ENCODE peak calls at places on chromosomes 6 and 20, in four cellular contexts. G is AG10803, J is heart right ventricle, T is neural progenitor cell. Z is an unnamed sample.

GRCh38 chr6:2990179-2990931 is 9.3 kb upstream of the NQO2 start:
- DNase-seq in J (no peak), T (peak; percentile 47), G (peak; percentile 44), Z (no peak)

GRCh38 chr6:84892666-84893065 is 128.3 kb upstream of the TBX18 start:
- DNase-seq in J (no peak), T (no peak), G (peak; percentile 41), Z (no peak)

GRCh38 chr6:44662461-44663121 is 275.1 kb downstream of the CDC5L start:
- DNase-seq in T (peak; percentile 93), G (peak; percentile 91), J (no peak), Z (no peak)

GRCh38 chr6:71582820-71583219 is 294.2 kb downstream of the OGFRL1 start:
- DNase-seq in J (no peak), G (peak; percentile 65), T (no peak), Z (no peak)

GRCh38 chr6:139323511-139324445 is 32.0 kb upstream of the TXLNB start:
- DNase-seq in G (peak; percentile 59), J (peak; percentile 38), T (peak; percentile 45), Z (peak; percentile 29)

GRCh38 chr6:146433881-146434741 is 109.5 kb upstream of the RAB32 start:
- DNase-seq in G (peak; percentile 6), T (peak; percentile 64), J (no peak), Z (no peak)

GRCh38 chr6:56803594-56803993 is 151.3 kb upstream of the BEND6 start:
- DNase-seq in T (no peak), G (peak; percentile 83), J (no peak), Z (peak; percentile 35)

GRCh38 chr6:147774856-147775255 is 266.4 kb downstream of the SAMD5 start:
- DNase-seq in T (peak; percentile 48), J (no peak), G (no peak), Z (no peak)

GRCh38 chr6:37077459-37078296 is 72.2 kb downstream of the FGD2 start:
- DNase-seq in J (peak; percentile 86), G (peak; percentile 99), T (peak; percentile 74), Z (peak; percentile 74)

GRCh38 chr20:16241911-16242310 is 331.3 kb downstream of the KIF16B start:
- DNase-seq in T (no peak), G (no peak), J (no peak), Z (no peak)

GRCh38 chr6:56996401-56996800 is 41.5 kb downstream of the BEND6 start:
- DNase-seq in T (no peak), J (no peak), G (no peak), Z (no peak)

GRCh38 chr20:25336561-25337422 is 53.8 kb downstream of the ABHD12 start:
- DNase-seq in G (no peak), T (peak; percentile 35), J (no peak), Z (peak; percentile 20)

GRCh38 chr6:153790048-153790447 is 249.0 kb upstream of the OPRM1 start:
- DNase-seq in T (no peak), G (peak; percentile 8), J (no peak), Z (peak; percentile 9)

GRCh38 chr20:49119972-49120371 is 68.2 kb downstream of the STAU1 start:
- DNase-seq in T (no peak), J (no peak), G (no peak), Z (no peak)

GRCh38 chr20:14344746-14345145 is 7.3 kb upstream of the FLRT3 start:
- DNase-seq in J (no peak), T (peak; percentile 31), G (no peak), Z (no peak)

GRCh38 chr20:21613512-21613911 is 92.0 kb upstream of the PAX1 start:
- DNase-seq in T (no peak), G (no peak), J (no peak), Z (no peak)

GRCh38 chr6:105178110-105178509 is 1.7 kb downstream of the POPDC3 start:
- DNase-seq in J (no peak), G (peak; percentile 96), T (no peak), Z (peak; percentile 96)

GRCh38 chr20:31833130-31833930 is 12.1 kb downstream of the FOXS1 start:
- DNase-seq in G (no peak), J (peak; percentile 70), T (peak; percentile 87), Z (no peak)

GRCh38 chr6:20412674-20413073 is 11.0 kb downstream of the E2F3 start:
- DNase-seq in G (no peak), T (no peak), J (no peak), Z (no peak)

GRCh38 chr6:71724456-71725180 is 161.7 kb upstream of the RIMS1 start:
- DNase-seq in G (peak; percentile 49), T (no peak), J (no peak), Z (no peak)

GRCh38 chr6:144123836-144124235 is 26.5 kb upstream of the STX11 start:
- DNase-seq in G (no peak), T (no peak), J (no peak), Z (no peak)

GRCh38 chr20:24584538-24585356 is 115.3 kb downstream of the SYNDIG1 start:
- DNase-seq in T (no peak), G (peak; percentile 54), J (no peak), Z (peak; percentile 8)

GRCh38 chr6:49300443-49300842 is 162.6 kb downstream of the MMUT start:
- DNase-seq in G (no peak), J (no peak), T (no peak), Z (peak; percentile 13)

GRCh38 chr20:53578492-53579222 is 15.0 kb downstream of the ZNF217 start:
- DNase-seq in T (peak; percentile 90), G (peak; percentile 89), J (no peak), Z (peak; percentile 82)

GRCh38 chr6:108897371-108897770 is 49.1 kb downstream of the ARMC2 start:
- DNase-seq in J (peak; percentile 19), T (no peak), G (peak; percentile 51), Z (no peak)

GRCh38 chr6:22053385-22053997 is 243.3 kb downstream of the PRL start:
- DNase-seq in G (no peak), T (no peak), J (no peak), Z (no peak)

GRCh38 chr6:116536216-116536621 is 9.3 kb downstream of the TRAPPC3L start:
- DNase-seq in T (peak; percentile 81), G (peak; percentile 66), J (no peak), Z (peak; percentile 62)

GRCh38 chr6:24827162-24827561 is 28.4 kb upstream of the ARMH2 start:
- DNase-seq in G (no peak), J (no peak), T (peak; percentile 10), Z (no peak)

GRCh38 chr6:110296151-110297028 is 61.8 kb downstream of the METTL24 start:
- DNase-seq in T (no peak), J (no peak), G (no peak), Z (no peak)

DNA sequence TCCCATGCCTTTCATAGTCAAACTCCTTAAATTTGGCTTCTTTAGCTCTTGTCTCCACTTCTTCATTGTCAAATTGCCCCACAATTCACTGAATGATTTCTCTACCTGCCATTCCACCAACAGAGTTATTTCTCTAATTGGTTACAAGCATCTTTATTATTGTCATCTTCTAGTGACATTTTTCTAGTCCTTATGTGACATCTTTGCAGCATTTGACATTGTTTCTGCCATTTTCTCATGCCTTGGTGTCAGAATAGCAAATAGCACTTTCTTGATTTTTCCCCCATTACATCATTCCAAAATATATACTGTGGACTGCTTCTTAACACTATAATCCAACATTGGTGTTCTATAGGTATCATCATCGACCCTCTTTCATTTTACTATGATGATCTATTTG is 137.7 kb upstream of the HDDC2 start:
- DNase-seq in J (no peak), T (no peak), G (no peak), Z (no peak)
- TF ChIP-seq CTCF in J (no peak), T (no peak), G (no peak), Z (no peak)

DNA sequence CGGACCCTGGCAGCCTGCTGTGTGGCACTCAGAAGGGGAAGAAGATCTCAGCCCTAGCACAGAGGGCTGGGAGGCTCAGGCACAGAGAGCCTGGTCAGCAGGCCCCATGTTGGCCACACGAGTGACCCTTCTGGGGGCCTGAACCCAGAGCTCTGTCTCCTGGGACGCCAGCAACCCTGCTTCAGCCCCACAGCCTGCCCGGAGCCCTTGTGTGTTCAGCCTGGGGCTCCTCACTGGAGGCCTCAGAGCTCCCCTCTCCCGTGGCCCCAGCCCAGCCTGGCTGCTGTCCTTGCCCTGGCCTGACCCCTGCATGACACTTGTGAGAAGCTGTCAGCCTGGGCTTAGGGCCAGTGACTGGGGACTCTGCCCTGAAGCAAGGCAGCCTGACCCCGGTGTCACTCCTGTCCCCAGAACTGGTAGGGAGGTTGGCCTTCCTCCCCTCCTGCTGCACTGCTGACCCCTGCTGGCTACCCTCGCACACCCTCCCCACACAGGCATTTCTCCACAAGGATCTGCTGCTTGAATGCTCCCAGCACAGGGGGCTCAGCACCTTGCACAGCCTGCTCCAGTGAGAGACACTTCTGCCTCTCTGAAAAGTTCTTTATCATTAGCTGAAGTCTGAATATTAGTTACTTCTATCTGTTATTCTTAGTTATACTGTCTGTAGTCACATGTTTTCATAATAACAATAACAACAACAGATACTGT is 15.4 kb upstream of the IP6K3 start:
- DNase-seq in J (peak; percentile 87), T (peak; percentile 78), G (peak; percentile 53), Z (peak; percentile 26)
- TF ChIP-seq CTCF in J (peak; percentile 76), T (peak; percentile 65), G (peak; percentile 73), Z (peak; percentile 81)

GRCh38 chr20:48012401-48012974 is 227.2 kb upstream of the SULF2 start:
- DNase-seq in G (peak; percentile 84), J (no peak), T (no peak), Z (no peak)
- TF ChIP-seq CTCF in G (peak; percentile 40), J (no peak), T (no peak), Z (no peak)

GRCh38 chr20:22910287-22910852 is 124.7 kb upstream of the SSTR4 start:
- DNase-seq in T (no peak), J (no peak), G (no peak), Z (no peak)
- TF ChIP-seq CTCF in T (no peak), J (no peak), G (no peak), Z (no peak)

GRCh38 chr20:63427724-63428330 is 44.6 kb downstream of the KCNQ2 start:
- DNase-seq in T (no peak), G (no peak), J (no peak), Z (no peak)

GRCh38 chr20:63427206-63427605 is 45.2 kb downstream of the KCNQ2 start:
- DNase-seq in T (no peak), J (no peak), G (no peak), Z (no peak)

GRCh38 chr20:63423751-63424150 is 48.7 kb downstream of the KCNQ2 start:
- DNase-seq in G (no peak), J (no peak), T (no peak), Z (no peak)

GRCh38 chr20:63424613-63425012 is 47.8 kb downstream of the KCNQ2 start:
- DNase-seq in J (no peak), G (no peak), T (no peak), Z (no peak)

GRCh38 chr20:63425846-63426485 is 46.5 kb downstream of the KCNQ2 start:
- DNase-seq in T (no peak), G (no peak), J (no peak), Z (no peak)
- TF ChIP-seq CTCF in T (no peak), G (no peak), J (no peak), Z (no peak)

DNA sequence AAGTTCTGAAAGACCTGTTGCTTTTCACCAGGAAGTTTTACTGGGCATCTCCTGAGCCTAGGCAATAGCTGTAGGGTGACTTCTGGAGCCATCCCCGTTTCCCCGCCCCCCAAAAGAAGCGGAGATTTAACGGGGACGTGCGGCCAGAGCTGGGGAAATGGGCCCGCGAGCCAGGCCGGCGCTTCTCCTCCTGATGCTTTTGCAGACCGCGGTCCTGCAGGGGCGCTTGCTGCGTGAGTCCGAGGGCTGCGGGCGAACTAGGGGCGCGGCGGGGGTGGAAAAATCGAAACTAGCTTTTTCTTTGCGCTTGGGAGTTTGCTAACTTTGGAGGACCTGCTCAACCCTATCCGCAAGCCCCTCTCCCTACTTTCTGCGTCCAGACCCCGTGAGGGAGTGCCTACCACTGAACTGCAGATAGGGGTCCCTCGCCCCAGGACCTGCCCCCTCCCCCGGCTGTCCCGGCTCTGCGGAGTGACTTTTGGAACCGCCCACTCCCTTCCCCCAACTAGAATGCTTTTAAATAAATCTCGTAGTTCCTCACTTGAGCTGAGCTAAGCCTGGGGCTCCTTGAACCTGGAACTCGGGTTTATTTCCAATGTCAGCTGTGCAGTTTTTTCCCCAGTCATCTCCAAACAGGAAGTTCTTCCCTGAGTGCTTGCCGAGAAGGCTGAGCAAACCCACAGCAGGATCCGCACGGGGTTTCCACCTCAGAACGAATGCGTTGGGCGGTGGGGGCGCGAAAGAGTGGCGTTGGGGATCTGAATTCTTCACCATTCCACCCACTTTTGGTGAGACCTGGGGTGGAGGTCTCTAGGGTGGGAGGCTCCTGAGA is at the start of gene HFE:
- DNase-seq in J (peak; percentile 61), G (peak; percentile 60), T (peak; percentile 50), Z (peak; percentile 49)
- TF ChIP-seq CTCF in J (no peak), G (peak; percentile 18), T (peak; percentile 26), Z (peak; percentile 30)